ENCODE peak calls at places on chromosome 1, in six cellular contexts. L is NB4; O is foreskin fibroblast; N is esophagus muscularis mucosa; X is CD8-positive, alpha-beta T cell; D is AG10803. P is an unnamed sample.

GRCh38 chr1:167438171-167439138 is 79.9 kb downstream of the CD247 start:
- DNase-seq in L (peak), O (no peak), N (peak), X (no peak), D (no peak), P (no peak)

GRCh38 chr1:81699234-81699633 is 101.5 kb upstream of the ADGRL2 start:
- DNase-seq in L (no peak), O (peak), N (no peak), X (no peak), D (peak), P (no peak)

GRCh38 chr1:167538657-167539056 is 14.9 kb downstream of the CREG1 start:
- DNase-seq in L (no peak), O (peak), N (no peak), X (no peak), D (no peak), P (no peak)

GRCh38 chr1:248873993-248874671 is 15.2 kb upstream of the ZNF692 start:
- DNase-seq in L (peak), O (no peak), N (peak), X (peak), D (no peak), P (peak)

GRCh38 chr1:208233546-208233945 is 10.6 kb downstream of the PLXNA2 start:
- DNase-seq in L (no peak), O (peak), N (no peak), X (no peak), D (no peak), P (no peak)

GRCh38 chr1:215987092-215987855 is 420.2 kb downstream of the KCTD3 start:
- DNase-seq in L (peak), O (no peak), N (no peak), X (no peak), D (peak), P (no peak)

GRCh38 chr1:110524311-110525249 is 5.6 kb upstream of the KCNA10 start:
- DNase-seq in L (peak), O (peak), N (no peak), X (peak), D (no peak), P (no peak)

GRCh38 chr1:202018476-202019234 is 8.3 kb downstream of the ELF3 start:
- DNase-seq in L (no peak), O (no peak), N (no peak), X (no peak), D (no peak), P (peak)

GRCh38 chr1:40658895-40659648 is 6.4 kb downstream of the RIMS3 start:
- DNase-seq in L (no peak), O (no peak), N (no peak), X (no peak), D (no peak), P (no peak)

GRCh38 chr1:118987431-118988185 is 535 bp downstream of the TBX15 start:
- DNase-seq in L (no peak), O (peak), N (no peak), X (no peak), D (peak), P (no peak)
- H3K4me3 ChIP-seq in L (no peak), O (peak), N (peak), X (no peak), D (peak), P (no peak)

GRCh38 chr1:224482619-224483018 is 48.0 kb upstream of the WDR26 start:
- DNase-seq in L (no peak), O (peak), N (no peak), X (no peak), D (no peak), P (no peak)
- TF ChIP-seq CTCF in L (no peak), O (no peak), N (no peak), X (no peak), D (no peak), P (no peak)

DNA sequence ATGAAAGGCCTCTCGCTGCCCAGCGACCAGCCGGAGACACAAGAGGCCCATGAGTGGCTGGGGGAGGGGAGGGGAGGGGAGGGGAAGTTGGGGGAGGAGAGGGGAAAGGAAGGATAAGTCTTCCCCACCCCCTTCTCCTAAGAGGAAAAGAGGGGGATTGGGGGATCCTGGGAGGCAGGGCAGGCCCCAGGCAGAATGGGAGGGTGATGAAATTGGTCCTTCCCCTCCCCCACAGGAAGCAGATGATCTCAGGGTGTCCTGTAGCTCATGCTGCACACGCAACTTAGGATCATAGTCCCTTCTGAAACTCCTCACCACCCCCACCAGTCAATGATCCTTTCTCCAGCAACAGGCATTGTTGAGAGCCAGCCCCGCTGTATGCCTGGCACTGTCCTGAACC is 45.8 kb downstream of the PAX7 start:
- DNase-seq in L (peak), O (no peak), N (no peak), X (no peak), D (no peak), P (no peak)
- H3K4me3 ChIP-seq in L (no peak), O (no peak), N (no peak), X (no peak), D (no peak), P (no peak)

GRCh38 chr1:39204441-39205081 is at the start of gene MACF1:
- DNase-seq in L (peak), O (peak), N (peak), X (peak), D (peak), P (no peak)
- TF ChIP-seq CTCF in L (no peak), O (peak), N (peak), X (no peak), D (peak), P (no peak)

GRCh38 chr1:155296660-155297059 is 4.6 kb downstream of the PKLR start:
- DNase-seq in L (no peak), O (no peak), N (no peak), X (no peak), D (no peak), P (no peak)

GRCh38 chr1:155295183-155295941 is 5.9 kb downstream of the PKLR start:
- DNase-seq in L (no peak), O (no peak), N (no peak), X (no peak), D (no peak), P (no peak)

GRCh38 chr1:155293086-155293749 is 8.0 kb downstream of the PKLR start:
- DNase-seq in L (no peak), O (no peak), N (no peak), X (no peak), D (no peak), P (no peak)

GRCh38 chr1:155295942-155296267 is 5.3 kb downstream of the PKLR start:
- DNase-seq in L (no peak), O (no peak), N (no peak), X (no peak), D (no peak), P (no peak)

DNA sequence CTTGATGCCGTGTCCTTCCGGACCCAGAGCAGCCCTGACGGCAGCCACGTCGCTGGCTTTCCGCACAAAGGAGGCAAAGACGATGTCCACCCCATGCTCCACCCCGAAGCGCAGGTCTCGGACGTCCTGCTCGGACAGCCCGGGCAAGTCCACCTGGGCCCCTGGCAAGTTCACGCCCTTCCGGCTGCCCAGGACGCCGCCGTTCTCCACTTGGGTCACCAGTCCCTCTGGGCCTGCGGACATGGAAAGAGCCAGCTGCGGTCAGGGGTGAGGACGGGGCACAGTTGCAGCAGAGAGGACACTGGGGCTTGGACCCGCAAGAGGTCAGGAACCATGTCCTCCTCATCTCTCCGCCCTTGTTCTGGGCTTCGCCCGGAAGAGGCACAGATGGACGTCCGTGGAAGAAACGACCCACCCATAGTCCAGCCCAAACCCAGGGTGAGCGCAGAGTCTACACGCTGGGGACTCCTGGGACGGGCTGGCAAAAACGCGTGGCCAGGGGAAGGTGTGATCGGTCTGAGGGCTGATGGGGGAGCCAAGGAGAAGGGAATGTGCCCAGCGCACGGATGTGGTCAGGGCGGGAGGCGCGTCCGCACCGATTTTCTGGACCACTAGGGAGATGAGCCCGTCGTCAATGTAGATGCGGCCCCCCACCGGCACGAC is 6.6 kb downstream of the PKLR start:
- DNase-seq in L (no peak), O (peak), N (no peak), X (no peak), D (no peak), P (no peak)
- H3K4me3 ChIP-seq in L (no peak), O (no peak), N (peak), X (no peak), D (no peak), P (no peak)

GRCh38 chr1:109112056-109112651 is 1.8 kb upstream of the ELAPOR1 start:
- DNase-seq in L (peak), O (peak), N (no peak), X (no peak), D (peak), P (no peak)
- TF ChIP-seq CTCF in L (peak), O (peak), N (no peak), X (no peak), D (peak), P (peak)

DNA sequence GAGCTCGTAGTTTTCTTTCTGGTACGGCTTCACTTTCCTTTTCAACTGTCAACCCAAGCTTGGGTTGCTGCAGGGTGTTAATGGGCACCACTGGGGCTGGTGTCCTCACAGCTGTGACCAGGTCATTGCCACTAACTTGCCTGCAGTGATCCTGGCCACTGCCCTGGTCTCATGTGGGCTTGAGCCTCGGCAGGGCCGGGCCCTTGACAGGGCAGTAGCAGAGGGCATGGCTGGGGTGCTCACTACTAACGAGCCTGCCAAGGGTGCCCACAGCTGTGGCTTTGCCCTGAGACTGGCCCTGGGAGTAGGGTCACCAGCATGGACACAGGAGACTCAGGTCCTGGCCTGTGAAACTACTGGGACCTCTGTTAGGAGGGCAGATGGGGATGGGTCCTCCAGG is 31.5 kb upstream of the GNPAT start:
- DNase-seq in L (no peak), O (no peak), N (no peak), X (no peak), D (no peak), P (no peak)
- H3K4me3 ChIP-seq in L (no peak), O (no peak), N (no peak), X (no peak), D (no peak), P (no peak)

P was measured in LNCaP clone FGC.